ENCODE peak calls at places on chromosomes 13 and 19, in ten cellular contexts. R, S, N, H, C, P, F, A, Y and Q are unnamed samples.

GRCh38 chr19:17075860-17076538 is 422 bp downstream of the MYO9B start:
- DNase-seq in R (peak; percentile 29), S (peak; percentile 12), N (no peak), H (no peak), C (peak; percentile 49), P (no peak), F (no peak), A (no peak), Y (peak; percentile 36), Q (no peak)

GRCh38 chr19:19120308-19121156 is 17.7 kb downstream of the TMEM161A start:
- DNase-seq in R (no peak), S (peak; percentile 78), N (peak; percentile 46), H (peak; percentile 49), C (no peak), P (no peak), F (peak; percentile 81), A (peak; percentile 50), Y (no peak), Q (peak; percentile 86)

GRCh38 chr19:31066385-31066784 is 282.9 kb downstream of the TSHZ3 start:
- DNase-seq in R (peak; percentile 66), S (peak; percentile 86), N (peak; percentile 11), H (peak; percentile 64), C (no peak), P (no peak), F (peak; percentile 69), A (no peak), Y (no peak), Q (no peak)

GRCh38 chr19:35368378-35368777 is 2.5 kb upstream of the GPR42 start:
- DNase-seq in R (no peak), S (no peak), N (no peak), H (no peak), C (no peak), P (no peak), F (no peak), A (no peak), Y (no peak), Q (no peak)

GRCh38 chr13:100436099-100436498 is 152.5 kb downstream of the GGACT start:
- DNase-seq in R (no peak), S (no peak), N (no peak), H (no peak), C (no peak), P (no peak), F (no peak), A (no peak), Y (no peak), Q (no peak)

GRCh38 chr19:47633516-47633915 is 24.6 kb downstream of the BICRA start:
- DNase-seq in R (peak; percentile 81), S (no peak), N (no peak), H (no peak), C (no peak), P (no peak), F (no peak), A (peak; percentile 47), Y (no peak), Q (no peak)

GRCh38 chr19:35757749-35758608 is at the start of gene PROSER3:
- DNase-seq in R (peak; percentile 99), S (peak; percentile 100), N (peak; percentile 98), H (peak; percentile 100), C (peak; percentile 99), P (peak; percentile 94), F (peak; percentile 100), A (peak; percentile 98), Y (peak; percentile 97), Q (peak; percentile 97)

GRCh38 chr19:45815501-45816216 is 551 bp upstream of the RSPH6A start:
- DNase-seq in R (no peak), S (no peak), N (no peak), H (no peak), C (peak; percentile 36), P (no peak), F (no peak), A (no peak), Y (peak; percentile 28), Q (no peak)

GRCh38 chr19:48915757-48916156 is 15.6 kb downstream of the NUCB1 start:
- DNase-seq in R (no peak), S (no peak), N (no peak), H (no peak), C (no peak), P (no peak), F (no peak), A (no peak), Y (no peak), Q (no peak)

GRCh38 chr13:41802684-41803554 is 158.0 kb downstream of the VWA8 start:
- DNase-seq in R (peak; percentile 64), S (peak; percentile 85), N (no peak), H (no peak), C (no peak), P (no peak), F (peak; percentile 73), A (no peak), Y (no peak), Q (no peak)
- TF ChIP-seq CTCF in R (no peak), S (no peak), N (no peak), H (no peak), C (no peak), P (no peak), F (no peak), A (no peak), Y (no peak), Q (no peak)

DNA sequence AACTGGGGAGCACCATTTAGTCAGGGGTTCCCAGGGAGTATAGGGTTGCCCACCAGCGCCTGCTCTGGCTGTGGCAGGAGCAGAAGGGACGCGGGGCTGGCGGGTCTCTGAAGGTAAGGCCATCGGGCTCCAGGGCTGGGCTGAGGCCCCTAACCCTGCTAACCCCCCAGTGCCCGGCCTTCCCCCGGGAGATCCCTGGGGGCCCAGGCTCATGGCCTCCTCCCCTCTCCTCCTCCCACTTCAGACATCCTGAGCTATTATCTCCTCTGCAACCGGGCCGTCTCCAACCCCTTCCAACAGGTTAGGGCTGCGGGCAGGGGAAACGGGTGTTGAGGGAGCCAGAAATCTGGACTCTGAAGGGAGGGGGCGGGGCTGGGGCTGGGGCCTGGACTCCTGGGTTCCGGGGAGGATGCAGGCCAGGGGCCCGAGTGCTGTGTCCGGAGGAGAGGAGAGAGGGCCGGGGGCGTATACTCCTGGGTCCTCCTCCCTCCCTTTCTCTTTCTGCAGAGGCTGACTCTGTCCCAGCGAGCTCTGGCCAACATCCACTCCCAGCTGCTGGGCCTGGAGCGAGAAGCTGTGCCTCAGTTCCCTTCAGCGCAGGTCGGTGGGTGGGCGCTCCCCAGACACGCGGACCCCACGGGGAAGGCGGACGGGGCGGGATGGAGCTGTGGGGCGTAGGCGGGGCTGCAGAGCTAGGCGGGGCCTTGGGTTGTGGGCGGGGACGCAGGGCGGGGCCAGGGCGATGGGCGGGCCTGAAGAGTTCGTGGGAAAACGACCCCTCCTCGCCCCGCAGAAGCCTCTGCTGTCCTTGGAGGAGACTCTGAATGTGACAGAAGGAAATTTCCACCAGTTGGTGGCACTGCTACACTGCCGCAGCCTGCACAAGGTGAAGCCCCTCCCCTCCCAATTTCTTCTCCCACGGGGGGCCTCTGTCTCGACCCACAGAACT is 15.3 kb downstream of the TTYH1 start:
- DNase-seq in R (peak; percentile 34), S (peak; percentile 25), N (no peak), H (peak; percentile 66), C (peak; percentile 51), P (no peak), F (no peak), A (peak; percentile 85), Y (peak; percentile 47), Q (peak; percentile 64)
- TF ChIP-seq CTCF in R (no peak), S (no peak), N (no peak), H (peak; percentile 43), C (peak; percentile 32), P (no peak), F (no peak), A (peak; percentile 64), Y (peak; percentile 49), Q (no peak)

GRCh38 chr13:27919934-27920676 is at the start of gene PDX1:
- DNase-seq in R (peak; percentile 47), S (no peak), N (no peak), H (no peak), C (no peak), P (no peak), F (no peak), A (no peak), Y (peak; percentile 27), Q (peak; percentile 68)

GRCh38 chr13:27920677-27921420 is 1.0 kb downstream of the PDX1 start:
- DNase-seq in R (no peak), S (no peak), N (no peak), H (peak; percentile 6), C (no peak), P (no peak), F (no peak), A (no peak), Y (no peak), Q (peak; percentile 55)

GRCh38 chr13:27918918-27919255 is 913 bp upstream of the PDX1 start:
- DNase-seq in R (no peak), S (no peak), N (no peak), H (no peak), C (no peak), P (no peak), F (no peak), A (no peak), Y (no peak), Q (no peak)

GRCh38 chr13:27918041-27918917 is 1.5 kb upstream of the PDX1 start:
- DNase-seq in R (no peak), S (no peak), N (no peak), H (no peak), C (no peak), P (no peak), F (no peak), A (no peak), Y (no peak), Q (no peak)

DNA sequence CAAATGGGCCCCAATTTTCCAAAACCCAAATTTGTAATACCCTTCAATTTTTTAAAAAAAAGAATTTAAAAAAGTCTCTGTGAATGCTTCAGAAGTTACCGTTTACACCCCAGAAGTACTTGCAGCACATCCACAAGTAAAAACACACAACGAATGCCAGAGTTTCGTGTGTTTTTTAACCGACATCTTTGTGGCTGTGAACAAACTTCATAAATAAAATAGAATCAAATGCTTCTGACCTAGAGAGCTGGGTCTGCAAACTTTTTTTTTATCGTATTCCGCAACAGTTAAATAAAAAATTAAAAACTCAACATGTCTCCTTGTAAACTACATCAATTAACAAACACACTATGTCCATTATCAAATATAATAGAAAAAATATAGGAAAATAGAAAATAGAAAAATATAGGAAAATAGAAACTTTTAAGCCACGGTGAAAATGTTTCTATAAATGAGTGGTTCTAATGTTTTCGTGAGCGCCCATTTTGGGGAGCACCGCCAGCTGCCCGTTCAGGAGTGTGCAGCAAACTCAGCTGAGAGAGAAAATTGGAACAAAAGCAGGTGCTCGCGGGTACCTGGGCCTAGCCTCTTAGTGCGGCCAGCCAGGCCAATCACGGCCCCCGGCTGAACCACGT is 384 bp upstream of the PDX1 start:
- DNase-seq in R (no peak), S (no peak), N (no peak), H (peak; percentile 53), C (no peak), P (no peak), F (no peak), A (no peak), Y (no peak), Q (no peak)
- TF ChIP-seq CTCF in R (no peak), S (no peak), N (no peak), H (no peak), C (no peak), P (no peak), F (no peak), A (no peak), Y (no peak), Q (no peak)

DNA sequence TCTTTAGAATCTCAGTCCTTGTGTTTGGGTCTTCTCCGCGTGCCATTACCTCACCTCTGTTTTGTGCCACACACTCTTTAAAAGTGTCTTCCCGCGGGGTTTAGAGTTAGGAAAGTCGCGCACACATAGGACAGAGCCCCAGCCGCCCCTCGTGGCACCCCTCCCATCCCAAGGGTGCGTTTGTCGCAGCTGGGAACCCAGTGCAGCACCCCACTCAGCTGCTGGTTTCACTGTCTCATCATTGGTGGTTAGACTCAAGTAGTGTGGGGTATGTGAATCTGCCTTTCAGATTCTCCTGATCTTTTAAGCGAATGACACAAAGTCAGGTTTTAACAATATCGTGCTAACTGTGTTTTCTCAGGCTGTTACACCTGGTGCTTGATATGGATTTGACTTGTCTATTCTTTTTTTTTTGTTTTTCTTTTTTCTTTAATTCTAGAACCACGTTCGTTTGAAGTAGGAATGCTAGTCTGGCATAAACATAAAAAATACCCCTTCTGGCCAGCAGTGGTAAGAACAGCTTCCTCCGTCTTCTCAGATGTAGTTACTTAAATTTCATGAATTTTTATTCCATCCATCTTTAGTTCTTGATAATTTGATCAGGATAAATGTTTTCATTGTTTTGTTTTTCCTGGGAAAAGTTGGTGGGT is 19.5 kb upstream of the NDUFS7 start:
- DNase-seq in R (no peak), S (no peak), N (no peak), H (no peak), C (no peak), P (no peak), F (no peak), A (no peak), Y (no peak), Q (no peak)
- TF ChIP-seq CTCF in R (no peak), S (peak; percentile 45), N (no peak), H (no peak), C (no peak), P (no peak), F (no peak), A (peak; percentile 33), Y (no peak), Q (peak; percentile 44)